ENCODE peak calls at places on chromosomes 16 and 17, in eight cellular contexts. B is stimulated activated CD4-positive, alpha-beta T cell treated with anti-CD3 and anti-CD28 coated beads, TNF-alpha, amount 100 ng/mL, for 48 hours; K is aorta; Z is amygdala; V is stimulated activated CD8-positive, alpha-beta memory T cell treated with anti-CD3 and anti-CD28 coated beads, Interleukin-7, amount 100 ng/mL, for 24 hours; E is mucosa of descending colon; O is GM18507; M is WTC11. H is an unnamed sample.

GRCh38 chr17:57092171-57092570 is 7.1 kb downstream of the AKAP1 start:
- DNase-seq in B (no peak), K (peak), Z (no peak), V (no peak), E (no peak), O (no peak), M (no peak), H (no peak)

GRCh38 chr17:28392491-28392890 is 13.5 kb downstream of the SLC46A1 start:
- DNase-seq in B (no peak), K (no peak), Z (no peak), V (no peak), E (no peak), O (no peak), M (no peak), H (no peak)

GRCh38 chr16:50632927-50633800 is 47.9 kb downstream of the SNX20 start:
- DNase-seq in B (no peak), K (no peak), Z (no peak), V (no peak), E (no peak), O (no peak), M (no peak), H (no peak)

GRCh38 chr17:17892009-17892408 is 55.2 kb upstream of the SREBF1 start:
- DNase-seq in B (no peak), K (no peak), Z (no peak), V (no peak), E (no peak), O (no peak), M (no peak), H (no peak)

GRCh38 chr17:58381124-58381838 is 29.3 kb upstream of the SUPT4H1 start:
- DNase-seq in B (no peak), K (no peak), Z (no peak), V (no peak), E (no peak), O (no peak), M (no peak), H (peak)

GRCh38 chr16:74896389-74897370 is 88.2 kb downstream of the WDR59 start:
- DNase-seq in B (no peak), K (no peak), Z (no peak), V (no peak), E (no peak), O (no peak), M (no peak), H (no peak)

GRCh38 chr17:15963670-15964110 is 18.8 kb downstream of the ADORA2B start:
- DNase-seq in B (no peak), K (no peak), Z (no peak), V (no peak), E (no peak), O (no peak), M (no peak), H (no peak)

GRCh38 chr17:7466644-7467341 is 12.6 kb downstream of the ZBTB4 start:
- DNase-seq in B (no peak), K (peak), Z (no peak), V (no peak), E (peak), O (no peak), M (no peak), H (peak)

GRCh38 chr17:7354262-7354781 is 634 bp upstream of the TMEM95 start:
- DNase-seq in B (peak), K (no peak), Z (no peak), V (no peak), E (peak), O (no peak), M (no peak), H (no peak)

GRCh38 chr17:33038740-33039139 is 47.1 kb downstream of the SPACA3 start:
- DNase-seq in B (peak), K (peak), Z (no peak), V (no peak), E (peak), O (no peak), M (peak), H (no peak)

GRCh38 chr17:50636804-50637195 is 2.1 kb downstream of the ABCC3 start:
- DNase-seq in B (no peak), K (no peak), Z (no peak), V (no peak), E (no peak), O (no peak), M (no peak), H (no peak)

GRCh38 chr16:29871822-29872546 is 9.0 kb upstream of the CDIPT start:
- DNase-seq in B (no peak), K (no peak), Z (no peak), V (no peak), E (no peak), O (no peak), M (no peak), H (no peak)

GRCh38 chr16:3971706-3972105 is 91.2 kb upstream of the CREBBP start:
- DNase-seq in B (no peak), K (no peak), Z (no peak), V (no peak), E (no peak), O (no peak), M (no peak), H (no peak)

GRCh38 chr17:82367724-82368524 is 3.6 kb upstream of the UTS2R start:
- DNase-seq in B (no peak), K (no peak), Z (no peak), V (no peak), E (no peak), O (no peak), M (peak), H (no peak)

GRCh38 chr17:55301521-55302406 is 37.0 kb downstream of the HLF start:
- DNase-seq in B (no peak), K (no peak), Z (no peak), V (no peak), E (peak), O (no peak), M (no peak), H (peak)

GRCh38 chr16:54285414-54286066 is 1.0 kb downstream of the IRX3 start:
- DNase-seq in B (no peak), K (no peak), Z (no peak), V (no peak), E (no peak), O (no peak), M (peak), H (peak)

GRCh38 chr17:78241277-78242023 is 10.0 kb downstream of the TMEM235 start:
- DNase-seq in B (no peak), K (no peak), Z (peak), V (no peak), E (no peak), O (no peak), M (no peak), H (no peak)

GRCh38 chr17:3043737-3044365 is 19.6 kb downstream of the OR1D5 start:
- DNase-seq in B (peak), K (no peak), Z (no peak), V (no peak), E (no peak), O (no peak), M (peak), H (no peak)

GRCh38 chr16:54647731-54648221 is 282.9 kb upstream of the IRX5 start:
- DNase-seq in B (no peak), K (no peak), Z (no peak), V (no peak), E (no peak), O (no peak), M (no peak), H (no peak)

GRCh38 chr16:53745753-53746258 is 41.9 kb downstream of the FTO start:
- DNase-seq in B (no peak), K (no peak), Z (no peak), V (no peak), E (no peak), O (no peak), M (no peak), H (no peak)

GRCh38 chr17:57032343-57032742 is 52.7 kb upstream of the AKAP1 start:
- DNase-seq in B (no peak), K (no peak), Z (no peak), V (no peak), E (peak), O (no peak), M (no peak), H (peak)

GRCh38 chr16:77715145-77715544 is 7.2 kb upstream of the NUDT7 start:
- DNase-seq in B (no peak), K (no peak), Z (no peak), V (no peak), E (no peak), O (no peak), M (no peak), H (no peak)

GRCh38 chr16:49461517-49461951 is 87.9 kb downstream of the C16orf78 start:
- DNase-seq in B (no peak), K (no peak), Z (no peak), V (no peak), E (no peak), O (no peak), M (no peak), H (peak)

GRCh38 chr16:50657251-50657650 is 23.9 kb downstream of the SNX20 start:
- DNase-seq in B (no peak), K (no peak), Z (no peak), V (no peak), E (no peak), O (no peak), M (no peak), H (no peak)

GRCh38 chr16:87325480-87325879 is 8.3 kb upstream of the C16orf95 start:
- DNase-seq in B (no peak), K (peak), Z (no peak), V (no peak), E (no peak), O (no peak), M (no peak), H (no peak)

GRCh38 chr16:19753815-19754643 is 36.0 kb downstream of the IQCK start:
- DNase-seq in B (no peak), K (no peak), Z (no peak), V (no peak), E (peak), O (no peak), M (no peak), H (peak)

GRCh38 chr16:4182581-4183257 is 59.2 kb downstream of the SRL start:
- DNase-seq in B (no peak), K (no peak), Z (no peak), V (no peak), E (no peak), O (no peak), M (no peak), H (no peak)